ENCODE peak calls at places on chromosome 5, in four cellular contexts. One of them, this sample, is unnamed.

GRCh38 chr5:26009742-26010141 is 1028.6 kb downstream of the CDH9 start:
- DNase-seq in GM12891: no peak
- DNase-seq in K562: no peak
- DNase-seq in GM12878: no peak
- DNase-seq in this sample: no peak

GRCh38 chr5:177310757-177311173 is 933 bp downstream of the MXD3 start:
- DNase-seq in GM12891: no peak
- DNase-seq in K562: peak
- DNase-seq in GM12878: no peak
- DNase-seq in this sample: peak

GRCh38 chr5:138754699-138755057 is 1.5 kb downstream of the CTNNA1 start:
- DNase-seq in GM12891: no peak
- DNase-seq in K562: no peak
- DNase-seq in GM12878: no peak
- DNase-seq in this sample: no peak

GRCh38 chr5:1003296-1003937 is 5.2 kb upstream of the NKD2 start:
- DNase-seq in GM12891: no peak
- DNase-seq in K562: no peak
- DNase-seq in GM12878: no peak
- DNase-seq in this sample: no peak

GRCh38 chr5:143887901-143888648 is 76.1 kb downstream of the HMHB1 start:
- DNase-seq in GM12891: no peak
- DNase-seq in K562: no peak
- DNase-seq in GM12878: no peak
- DNase-seq in this sample: no peak

GRCh38 chr5:148963679-148964078 is 99.2 kb downstream of the SH3TC2 start:
- DNase-seq in GM12891: no peak
- DNase-seq in K562: no peak
- DNase-seq in GM12878: no peak
- DNase-seq in this sample: peak

GRCh38 chr5:74149395-74149794 is 491.1 kb downstream of the ENC1 start:
- DNase-seq in GM12891: no peak
- DNase-seq in K562: no peak
- DNase-seq in GM12878: no peak
- DNase-seq in this sample: peak

GRCh38 chr5:134083517-134083916 is 31.0 kb upstream of the TCF7 start:
- DNase-seq in GM12891: no peak
- DNase-seq in K562: no peak
- DNase-seq in GM12878: no peak
- DNase-seq in this sample: no peak

GRCh38 chr5:142290574-142291299 is 34.1 kb downstream of the SPRY4 start:
- DNase-seq in GM12891: no peak
- DNase-seq in K562: no peak
- DNase-seq in GM12878: no peak
- DNase-seq in this sample: no peak

GRCh38 chr5:139574641-139575312 is 13.6 kb downstream of the UBE2D2 start:
- DNase-seq in GM12891: no peak
- DNase-seq in K562: peak
- DNase-seq in GM12878: no peak
- DNase-seq in this sample: no peak

GRCh38 chr5:143694357-143694756 is 117.6 kb upstream of the HMHB1 start:
- DNase-seq in GM12891: no peak
- DNase-seq in K562: no peak
- DNase-seq in GM12878: no peak
- DNase-seq in this sample: no peak

GRCh38 chr5:38166832-38167231 is 91.5 kb upstream of the EGFLAM start:
- DNase-seq in GM12891: no peak
- DNase-seq in K562: no peak
- DNase-seq in GM12878: no peak
- DNase-seq in this sample: no peak

GRCh38 chr5:16937023-16937379 is 913 bp upstream of the MYO10 start:
- DNase-seq in GM12891: no peak
- DNase-seq in K562: no peak
- DNase-seq in GM12878: no peak
- DNase-seq in this sample: no peak

GRCh38 chr5:54370982-54371381 is 60.6 kb upstream of the ARL15 start:
- DNase-seq in GM12891: no peak
- DNase-seq in K562: no peak
- DNase-seq in GM12878: no peak
- DNase-seq in this sample: no peak

GRCh38 chr5:144469106-144469505 is 298.4 kb downstream of the KCTD16 start:
- DNase-seq in GM12891: no peak
- DNase-seq in K562: no peak
- DNase-seq in GM12878: no peak
- DNase-seq in this sample: no peak

GRCh38 chr5:78760411-78761169 is 112.0 kb upstream of the LHFPL2 start:
- DNase-seq in GM12891: no peak
- DNase-seq in K562: no peak
- DNase-seq in GM12878: no peak
- DNase-seq in this sample: peak

GRCh38 chr5:143576721-143577484 is 173.4 kb upstream of the NR3C1 start:
- DNase-seq in GM12891: no peak
- DNase-seq in K562: no peak
- DNase-seq in GM12878: no peak
- DNase-seq in this sample: no peak

GRCh38 chr5:172283020-172283861 is at the start of gene UBTD2:
- DNase-seq in GM12891: peak
- DNase-seq in K562: peak
- DNase-seq in GM12878: no peak
- DNase-seq in this sample: peak

GRCh38 chr5:81884871-81885270 is 87.0 kb upstream of the ATG10 start:
- DNase-seq in GM12891: no peak
- DNase-seq in K562: no peak
- DNase-seq in GM12878: no peak
- DNase-seq in this sample: no peak

GRCh38 chr5:150579462-150580400 is 60.7 kb upstream of the SYNPO start:
- DNase-seq in GM12891: no peak
- DNase-seq in K562: no peak
- DNase-seq in GM12878: no peak
- DNase-seq in this sample: no peak

GRCh38 chr5:142151436-142152382 is 43.1 kb downstream of the NDFIP1 start:
- DNase-seq in GM12891: peak
- DNase-seq in K562: peak
- DNase-seq in GM12878: peak
- DNase-seq in this sample: no peak

GRCh38 chr5:100828071-100828689 is 74.9 kb downstream of the ST8SIA4 start:
- DNase-seq in GM12891: no peak
- DNase-seq in K562: no peak
- DNase-seq in GM12878: peak
- DNase-seq in this sample: no peak

GRCh38 chr5:138103321-138103637 is 19.4 kb downstream of the WNT8A start:
- DNase-seq in GM12891: no peak
- DNase-seq in K562: peak
- DNase-seq in GM12878: no peak
- DNase-seq in this sample: no peak

GRCh38 chr5:35781181-35781580 is 75.5 kb upstream of the IL7R start:
- DNase-seq in GM12891: no peak
- DNase-seq in K562: no peak
- DNase-seq in GM12878: no peak
- DNase-seq in this sample: no peak

GRCh38 chr5:143061161-143061945 is 291.2 kb downstream of the ARHGAP26 start:
- DNase-seq in GM12891: no peak
- DNase-seq in K562: no peak
- DNase-seq in GM12878: no peak
- DNase-seq in this sample: no peak

GRCh38 chr5:74179183-74179582 is 461.3 kb downstream of the ENC1 start:
- DNase-seq in GM12891: no peak
- DNase-seq in K562: no peak
- DNase-seq in GM12878: no peak
- DNase-seq in this sample: no peak

GRCh38 chr5:168887931-168888330 is 308.8 kb upstream of the PANK3 start:
- DNase-seq in GM12891: no peak
- DNase-seq in K562: no peak
- DNase-seq in GM12878: no peak
- DNase-seq in this sample: no peak

GRCh38 chr5:166625210-166625865 is 1666.1 kb upstream of the WWC1 start:
- DNase-seq in GM12891: no peak
- DNase-seq in K562: no peak
- DNase-seq in GM12878: no peak
- DNase-seq in this sample: no peak

GRCh38 chr5:15703901-15704300 is 203.9 kb downstream of the FBXL7 start:
- DNase-seq in GM12891: no peak
- DNase-seq in K562: no peak
- DNase-seq in GM12878: no peak
- DNase-seq in this sample: no peak

GRCh38 chr5:139636207-139636792 is 11.8 kb upstream of the CXXC5 start:
- DNase-seq in GM12891: peak
- DNase-seq in K562: no peak
- DNase-seq in GM12878: peak
- DNase-seq in this sample: peak

GRCh38 chr5:139746691-139747582 is 48.7 kb upstream of the PSD2 start:
- DNase-seq in GM12891: peak
- DNase-seq in K562: peak
- DNase-seq in GM12878: peak
- DNase-seq in this sample: no peak

GRCh38 chr5:157778121-157778805 is 34.8 kb downstream of the LSM11 start:
- DNase-seq in GM12891: no peak
- DNase-seq in K562: no peak
- DNase-seq in GM12878: no peak
- DNase-seq in this sample: no peak

GRCh38 chr5:99104538-99105132 is 175.8 kb upstream of the CHD1 start:
- DNase-seq in GM12891: no peak
- DNase-seq in K562: peak
- DNase-seq in GM12878: no peak
- DNase-seq in this sample: no peak

DNA sequence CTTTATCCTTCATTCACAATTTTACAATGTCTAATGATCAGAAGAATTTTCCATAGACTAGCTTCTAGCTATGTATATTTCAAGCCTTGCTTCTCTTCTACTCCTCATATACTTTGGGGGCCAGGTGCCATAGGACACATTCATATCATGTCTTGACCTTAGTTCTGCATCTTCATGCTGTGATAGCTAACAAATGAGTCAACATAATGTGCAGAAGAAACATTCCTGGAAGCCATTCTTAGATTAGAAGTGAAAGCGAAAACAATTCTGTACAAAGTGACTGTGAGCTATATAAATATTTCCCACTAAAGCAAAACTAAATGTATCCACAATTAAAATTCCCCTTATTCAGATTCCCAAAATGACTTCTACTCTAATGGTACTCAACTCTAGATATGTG is 320.2 kb upstream of the NREP start:
- DNase-seq in GM12891: no peak
- DNase-seq in K562: no peak
- DNase-seq in GM12878: peak
- DNase-seq in this sample: no peak
- TF ChIP-seq SPI1 in GM12891: no peak
- TF ChIP-seq SPI1 in K562: no peak
- TF ChIP-seq SPI1 in GM12878: no peak
- TF ChIP-seq SPI1 in this sample: no peak

DNA sequence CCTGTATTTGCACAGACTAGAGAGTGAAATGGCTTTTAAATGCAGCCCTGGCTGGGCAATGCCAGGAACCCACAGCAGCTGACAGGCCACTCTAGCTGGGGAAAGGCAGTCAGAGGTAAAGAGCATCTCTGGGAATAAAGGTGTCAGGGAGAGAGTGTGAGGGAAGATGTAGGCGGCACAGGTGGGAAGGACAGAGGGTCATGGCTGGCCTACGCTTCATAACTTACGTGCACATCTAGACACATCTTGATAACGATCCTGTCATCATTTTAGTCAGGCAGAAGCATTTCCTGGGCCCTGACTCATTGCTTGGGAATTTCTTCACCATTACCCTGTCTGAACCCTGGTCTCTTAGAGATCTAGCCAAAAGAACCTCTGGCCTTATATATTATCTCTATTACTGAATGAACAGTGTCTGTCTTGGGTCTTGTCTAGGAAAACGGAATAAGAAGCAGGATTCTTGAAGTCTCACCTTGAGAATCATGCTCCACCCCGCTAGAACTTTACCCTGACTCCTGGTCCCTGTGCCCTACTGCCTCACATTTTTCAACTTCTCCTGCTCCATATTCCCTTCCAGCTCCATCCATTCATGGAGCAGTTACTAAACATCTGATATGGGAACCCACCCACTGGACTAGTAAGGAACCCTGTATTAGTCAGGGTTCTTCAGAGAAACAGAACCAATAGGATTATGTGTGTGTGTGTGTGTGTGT is 106.4 kb upstream of the ELL2 start:
- DNase-seq in GM12891: no peak
- DNase-seq in K562: no peak
- DNase-seq in GM12878: no peak
- DNase-seq in this sample: no peak
- TF ChIP-seq POLR2AphosphoS5 in GM12891: no peak
- TF ChIP-seq POLR2AphosphoS5 in K562: peak
- TF ChIP-seq POLR2AphosphoS5 in GM12878: no peak
- TF ChIP-seq POLR2AphosphoS5 in this sample: no peak

GRCh38 chr5:62790348-62790747 is 211.7 kb downstream of the LRRC70 start:
- DNase-seq in GM12891: no peak
- DNase-seq in K562: no peak
- DNase-seq in GM12878: no peak
- DNase-seq in this sample: no peak
- TF ChIP-seq SPI1 in GM12891: no peak
- TF ChIP-seq SPI1 in K562: no peak
- TF ChIP-seq SPI1 in GM12878: no peak
- TF ChIP-seq SPI1 in this sample: no peak

DNA sequence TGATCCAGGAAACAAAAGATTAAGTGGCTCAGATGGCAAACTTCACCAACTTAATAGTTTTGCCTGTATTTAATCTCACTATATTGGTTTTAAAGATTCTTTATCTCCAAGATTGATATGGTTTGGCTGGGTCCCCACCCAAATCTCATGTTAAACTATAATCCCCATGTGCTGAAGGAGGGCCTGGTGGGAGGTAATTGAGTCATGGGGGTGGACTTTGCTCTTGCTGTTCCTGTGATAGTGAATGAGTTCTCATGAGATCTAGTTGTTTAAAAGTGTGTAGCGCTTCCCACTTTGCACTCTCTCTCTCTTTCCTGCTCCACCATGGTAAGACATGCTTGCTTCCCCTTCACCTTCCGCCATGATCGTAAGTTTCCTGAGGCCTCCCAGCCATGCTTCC is 325.0 kb downstream of the NPR3 start:
- DNase-seq in GM12891: no peak
- DNase-seq in K562: no peak
- DNase-seq in GM12878: no peak
- DNase-seq in this sample: no peak
- TF ChIP-seq POLR2AphosphoS5 in GM12891: no peak
- TF ChIP-seq POLR2AphosphoS5 in K562: no peak
- TF ChIP-seq POLR2AphosphoS5 in GM12878: no peak
- TF ChIP-seq POLR2AphosphoS5 in this sample: no peak

GRCh38 chr5:110623875-110624274 is 102.6 kb downstream of the TMEM232 start:
- DNase-seq in GM12891: no peak
- DNase-seq in K562: no peak
- DNase-seq in GM12878: no peak
- DNase-seq in this sample: no peak
- TF ChIP-seq SPI1 in GM12891: no peak
- TF ChIP-seq SPI1 in K562: no peak
- TF ChIP-seq SPI1 in GM12878: no peak
- TF ChIP-seq SPI1 in this sample: no peak

This sample was measured in HL-60.